ENCODE peak calls at places on chromosomes 16 and 17, in eight cellular contexts. O, Y, C, L, H, N, F and S are unnamed samples.
A peak's percentile ranks its signal among the peaks of the same experiment; 100 is the strongest.

GRCh38 chr16:56851671-56852400 is 13.2 kb upstream of the SLC12A3 start:
- DNase-seq in O (peak; percentile 49), Y (peak; percentile 15), C (no peak), L (no peak), H (no peak), N (no peak), F (no peak), S (no peak)

GRCh38 chr16:87295259-87295658 is 21.9 kb downstream of the C16orf95 start:
- DNase-seq in O (peak; percentile 45), Y (peak; percentile 67), C (no peak), L (no peak), H (no peak), N (no peak), F (peak; percentile 56), S (no peak)

GRCh38 chr17:68431661-68432071 is 25.6 kb downstream of the WIPI1 start:
- DNase-seq in O (no peak), Y (peak; percentile 73), C (peak; percentile 6), L (no peak), H (no peak), N (peak; percentile 43), F (peak; percentile 50), S (peak; percentile 22)

GRCh38 chr17:63347475-63347874 is 98.6 kb downstream of the CYB561 start:
- DNase-seq in O (no peak), Y (no peak), C (no peak), L (no peak), H (no peak), N (no peak), F (no peak), S (no peak)

GRCh38 chr17:56914641-56915263 is 903 bp upstream of the TRIM25 start:
- DNase-seq in O (peak; percentile 11), Y (peak; percentile 37), C (no peak), L (no peak), H (no peak), N (no peak), F (peak; percentile 7), S (no peak)

GRCh38 chr17:40915199-40915661 is 22.2 kb downstream of the KRT23 start:
- DNase-seq in O (no peak), Y (peak; percentile 66), C (peak; percentile 65), L (no peak), H (no peak), N (peak; percentile 96), F (no peak), S (no peak)

GRCh38 chr17:45307290-45308015 is 9.4 kb downstream of the MAP3K14 start:
- DNase-seq in O (no peak), Y (no peak), C (no peak), L (no peak), H (no peak), N (peak; percentile 82), F (no peak), S (no peak)

GRCh38 chr16:80974649-80975376 is 31.9 kb downstream of the CMC2 start:
- DNase-seq in O (no peak), Y (peak; percentile 36), C (no peak), L (no peak), H (no peak), N (no peak), F (no peak), S (no peak)

GRCh38 chr17:16287563-16288027 is 65.7 kb downstream of the CENPV start:
- DNase-seq in O (peak; percentile 2), Y (no peak), C (no peak), L (no peak), H (no peak), N (peak; percentile 70), F (no peak), S (no peak)

GRCh38 chr16:67016681-67017450 is 12.1 kb upstream of the CBFB start:
- DNase-seq in O (no peak), Y (no peak), C (no peak), L (no peak), H (no peak), N (no peak), F (no peak), S (no peak)

GRCh38 chr16:51592013-51592501 is 441.0 kb upstream of the SALL1 start:
- DNase-seq in O (no peak), Y (no peak), C (no peak), L (no peak), H (no peak), N (no peak), F (peak; percentile 14), S (no peak)

GRCh38 chr17:5331506-5331905 is 49.4 kb downstream of the RABEP1 start:
- DNase-seq in O (no peak), Y (no peak), C (no peak), L (no peak), H (no peak), N (no peak), F (no peak), S (no peak)